ENCODE peak calls at places on chromosomes 7 and 10, in six cellular contexts. One of them, this sample, is unnamed.

GRCh38 chr10:52318822-52319464 is 4.9 kb downstream of the DKK1 start:
- DNase-seq in C1 segment of cervical spinal cord: no peak
- DNase-seq in CD8-positive, alpha-beta T cell: no peak
- DNase-seq in activated T-cell treated with anti-CD3 and anti-CD28 coated beads, Interleukin-2, amount 50 U/mL, for 4 hours: no peak
- DNase-seq in Ammon's horn: no peak
- DNase-seq in stimulated activated CD8-positive, alpha-beta memory T cell treated with anti-CD3 and anti-CD28 coated beads, Interleukin-12 subunit alpha, Interleukin-12 subunit beta, amount 100 ng/mL, for 1 hour: no peak
- DNase-seq in this sample: peak; percentile 20

GRCh38 chr10:132712291-132712690 is 73.7 kb downstream of the NKX6-2 start:
- DNase-seq in C1 segment of cervical spinal cord: no peak
- DNase-seq in CD8-positive, alpha-beta T cell: no peak
- DNase-seq in activated T-cell treated with anti-CD3 and anti-CD28 coated beads, Interleukin-2, amount 50 U/mL, for 4 hours: no peak
- DNase-seq in Ammon's horn: no peak
- DNase-seq in stimulated activated CD8-positive, alpha-beta memory T cell treated with anti-CD3 and anti-CD28 coated beads, Interleukin-12 subunit alpha, Interleukin-12 subunit beta, amount 100 ng/mL, for 1 hour: no peak
- DNase-seq in this sample: no peak

GRCh38 chr7:92695308-92696261 is 105.4 kb upstream of the FAM133B start:
- DNase-seq in C1 segment of cervical spinal cord: peak; percentile 28
- DNase-seq in CD8-positive, alpha-beta T cell: no peak
- DNase-seq in activated T-cell treated with anti-CD3 and anti-CD28 coated beads, Interleukin-2, amount 50 U/mL, for 4 hours: no peak
- DNase-seq in Ammon's horn: peak; percentile 50
- DNase-seq in stimulated activated CD8-positive, alpha-beta memory T cell treated with anti-CD3 and anti-CD28 coated beads, Interleukin-12 subunit alpha, Interleukin-12 subunit beta, amount 100 ng/mL, for 1 hour: no peak
- DNase-seq in this sample: no peak

GRCh38 chr7:129824291-129825004 is 128.3 kb downstream of the UBE2H start:
- DNase-seq in C1 segment of cervical spinal cord: no peak
- DNase-seq in CD8-positive, alpha-beta T cell: no peak
- DNase-seq in activated T-cell treated with anti-CD3 and anti-CD28 coated beads, Interleukin-2, amount 50 U/mL, for 4 hours: no peak
- DNase-seq in Ammon's horn: no peak
- DNase-seq in stimulated activated CD8-positive, alpha-beta memory T cell treated with anti-CD3 and anti-CD28 coated beads, Interleukin-12 subunit alpha, Interleukin-12 subunit beta, amount 100 ng/mL, for 1 hour: no peak
- DNase-seq in this sample: no peak

GRCh38 chr7:84647797-84648762 is 453.5 kb upstream of the SEMA3A start:
- DNase-seq in C1 segment of cervical spinal cord: no peak
- DNase-seq in CD8-positive, alpha-beta T cell: no peak
- DNase-seq in activated T-cell treated with anti-CD3 and anti-CD28 coated beads, Interleukin-2, amount 50 U/mL, for 4 hours: no peak
- DNase-seq in Ammon's horn: no peak
- DNase-seq in stimulated activated CD8-positive, alpha-beta memory T cell treated with anti-CD3 and anti-CD28 coated beads, Interleukin-12 subunit alpha, Interleukin-12 subunit beta, amount 100 ng/mL, for 1 hour: no peak
- DNase-seq in this sample: no peak

GRCh38 chr7:25358831-25359350 is 130.6 kb upstream of the NPVF start:
- DNase-seq in C1 segment of cervical spinal cord: no peak
- DNase-seq in CD8-positive, alpha-beta T cell: no peak
- DNase-seq in activated T-cell treated with anti-CD3 and anti-CD28 coated beads, Interleukin-2, amount 50 U/mL, for 4 hours: no peak
- DNase-seq in Ammon's horn: no peak
- DNase-seq in stimulated activated CD8-positive, alpha-beta memory T cell treated with anti-CD3 and anti-CD28 coated beads, Interleukin-12 subunit alpha, Interleukin-12 subunit beta, amount 100 ng/mL, for 1 hour: no peak
- DNase-seq in this sample: no peak

GRCh38 chr10:66925896-66926719 is at the start of gene LRRTM3:
- DNase-seq in C1 segment of cervical spinal cord: peak; percentile 55
- DNase-seq in CD8-positive, alpha-beta T cell: no peak
- DNase-seq in activated T-cell treated with anti-CD3 and anti-CD28 coated beads, Interleukin-2, amount 50 U/mL, for 4 hours: no peak
- DNase-seq in Ammon's horn: peak; percentile 95
- DNase-seq in stimulated activated CD8-positive, alpha-beta memory T cell treated with anti-CD3 and anti-CD28 coated beads, Interleukin-12 subunit alpha, Interleukin-12 subunit beta, amount 100 ng/mL, for 1 hour: no peak
- DNase-seq in this sample: peak; percentile 92

GRCh38 chr7:18495412-18496335 is at the start of gene HDAC9:
- DNase-seq in C1 segment of cervical spinal cord: peak; percentile 53
- DNase-seq in CD8-positive, alpha-beta T cell: no peak
- DNase-seq in activated T-cell treated with anti-CD3 and anti-CD28 coated beads, Interleukin-2, amount 50 U/mL, for 4 hours: no peak
- DNase-seq in Ammon's horn: peak; percentile 88
- DNase-seq in stimulated activated CD8-positive, alpha-beta memory T cell treated with anti-CD3 and anti-CD28 coated beads, Interleukin-12 subunit alpha, Interleukin-12 subunit beta, amount 100 ng/mL, for 1 hour: no peak
- DNase-seq in this sample: peak; percentile 84

This sample was measured in putamen.